ENCODE peak calls at places on chromosomes 16 and 17, in four cellular contexts. L, H, V and I are unnamed samples.

GRCh38 chr17:46163929-46164594 is 29.2 kb downstream of the KANSL1 start:
- DNase-seq in V (no peak), L (no peak), H (no peak), I (no peak)

GRCh38 chr17:5416886-5417285 is 2.6 kb downstream of the NUP88 start:
- DNase-seq in V (no peak), L (no peak), H (no peak), I (peak)

GRCh38 chr17:49388692-49389513 is 25.8 kb downstream of the PHB1 start:
- DNase-seq in L (no peak), V (no peak), H (no peak), I (no peak)

GRCh38 chr17:42142371-42142896 is 12.4 kb downstream of the RAB5C start:
- DNase-seq in V (no peak), L (no peak), H (no peak), I (no peak)

GRCh38 chr17:57283203-57283971 is 27.1 kb downstream of the MSI2 start:
- DNase-seq in L (no peak), V (no peak), H (no peak), I (no peak)

GRCh38 chr17:82201498-82201910 is 11.1 kb downstream of the CCDC57 start:
- DNase-seq in L (no peak), H (no peak), V (no peak), I (no peak)

GRCh38 chr17:63498621-63499195 is 21.8 kb downstream of the ACE start:
- DNase-seq in V (no peak), L (no peak), H (no peak), I (no peak)

GRCh38 chr16:85798283-85798776 is 1.0 kb downstream of the EMC8 start:
- DNase-seq in H (peak), L (no peak), V (no peak), I (peak)

GRCh38 chr16:79158337-79158736 is 442.2 kb downstream of the MAF start:
- DNase-seq in L (no peak), V (no peak), H (no peak), I (no peak)

GRCh38 chr17:37570527-37571093 is 38.6 kb downstream of the SYNRG start:
- DNase-seq in L (no peak), H (peak), V (peak), I (peak)

GRCh38 chr17:3845361-3845753 is 689 bp downstream of the NCBP3 start:
- DNase-seq in H (peak), L (no peak), V (no peak), I (peak)

GRCh38 chr16:14263769-14264168 is 192.7 kb downstream of the MRTFB start:
- DNase-seq in H (no peak), V (no peak), L (no peak), I (no peak)

GRCh38 chr17:47013341-47013740 is 34.3 kb upstream of the RPRML start:
- DNase-seq in H (no peak), L (no peak), V (no peak), I (no peak)

GRCh38 chr16:35365675-35366074 is 1906.3 kb downstream of the TP53TG3F start:
- DNase-seq in H (no peak), V (no peak), L (no peak), I (peak)